ENCODE peak calls at places on chromosomes 11 and 22, in eight cellular contexts. One of them, this sample, is unnamed. For H3K9me3, the result is how much of the 10 kb centered on the place peaks cover.

GRCh38 chr11:69267395-69267805 is 26.6 kb upstream of the MYEOV start:
- DNase-seq in lung: no peak
- DNase-seq in CD4-positive, alpha-beta T cell: no peak
- DNase-seq in sigmoid colon: no peak
- DNase-seq in upper lobe of right lung: peak
- DNase-seq in fibroblast of lung: no peak
- DNase-seq in pancreas: no peak
- DNase-seq in tibial nerve: no peak
- DNase-seq in this sample: no peak

GRCh38 chr22:33758961-33759360 is 161.3 kb downstream of the LARGE1 start:
- DNase-seq in lung: no peak
- DNase-seq in CD4-positive, alpha-beta T cell: no peak
- DNase-seq in sigmoid colon: no peak
- DNase-seq in upper lobe of right lung: no peak
- DNase-seq in fibroblast of lung: no peak
- DNase-seq in pancreas: no peak
- DNase-seq in tibial nerve: no peak
- DNase-seq in this sample: no peak

GRCh38 chr22:33018232-33018864 is 39.8 kb downstream of the SYN3 start:
- DNase-seq in lung: peak
- DNase-seq in CD4-positive, alpha-beta T cell: peak
- DNase-seq in sigmoid colon: no peak
- DNase-seq in upper lobe of right lung: no peak
- DNase-seq in fibroblast of lung: peak
- DNase-seq in pancreas: peak
- DNase-seq in tibial nerve: peak
- DNase-seq in this sample: peak

GRCh38 chr11:124520253-124520854 is 23.1 kb downstream of the OR8B12 start:
- DNase-seq in lung: no peak
- DNase-seq in CD4-positive, alpha-beta T cell: no peak
- DNase-seq in sigmoid colon: no peak
- DNase-seq in upper lobe of right lung: no peak
- DNase-seq in fibroblast of lung: no peak
- DNase-seq in pancreas: no peak
- DNase-seq in tibial nerve: no peak
- DNase-seq in this sample: no peak

GRCh38 chr22:32020117-32020516 is 22.9 kb upstream of the SLC5A1 start:
- DNase-seq in lung: no peak
- DNase-seq in CD4-positive, alpha-beta T cell: no peak
- DNase-seq in sigmoid colon: no peak
- DNase-seq in upper lobe of right lung: no peak
- DNase-seq in fibroblast of lung: peak
- DNase-seq in pancreas: no peak
- DNase-seq in tibial nerve: no peak
- DNase-seq in this sample: no peak

GRCh38 chr22:23226497-23226850 is 46.2 kb downstream of the BCR start:
- DNase-seq in lung: no peak
- DNase-seq in CD4-positive, alpha-beta T cell: no peak
- DNase-seq in sigmoid colon: no peak
- DNase-seq in upper lobe of right lung: no peak
- DNase-seq in fibroblast of lung: peak
- DNase-seq in pancreas: no peak
- DNase-seq in tibial nerve: no peak
- DNase-seq in this sample: no peak

GRCh38 chr11:61955031-61955415 is 4.9 kb downstream of the BEST1 start:
- DNase-seq in lung: peak
- DNase-seq in CD4-positive, alpha-beta T cell: no peak
- DNase-seq in sigmoid colon: peak
- DNase-seq in upper lobe of right lung: peak
- DNase-seq in fibroblast of lung: peak
- DNase-seq in pancreas: peak
- DNase-seq in tibial nerve: peak
- DNase-seq in this sample: peak

GRCh38 chr11:113952070-113952469 is 22.8 kb upstream of the HTR3A start:
- DNase-seq in lung: no peak
- DNase-seq in CD4-positive, alpha-beta T cell: no peak
- DNase-seq in sigmoid colon: no peak
- DNase-seq in upper lobe of right lung: no peak
- DNase-seq in fibroblast of lung: no peak
- DNase-seq in pancreas: no peak
- DNase-seq in tibial nerve: no peak
- DNase-seq in this sample: no peak

GRCh38 chr22:24051028-24051427 is 39.9 kb downstream of the CABIN1 start:
- DNase-seq in lung: no peak
- DNase-seq in CD4-positive, alpha-beta T cell: no peak
- DNase-seq in sigmoid colon: no peak
- DNase-seq in upper lobe of right lung: no peak
- DNase-seq in fibroblast of lung: no peak
- DNase-seq in pancreas: no peak
- DNase-seq in tibial nerve: no peak
- DNase-seq in this sample: no peak

GRCh38 chr11:130103296-130103814 is 33.7 kb downstream of the APLP2 start:
- DNase-seq in lung: no peak
- DNase-seq in CD4-positive, alpha-beta T cell: no peak
- DNase-seq in sigmoid colon: no peak
- DNase-seq in upper lobe of right lung: no peak
- DNase-seq in fibroblast of lung: peak
- DNase-seq in pancreas: no peak
- DNase-seq in tibial nerve: peak
- DNase-seq in this sample: no peak

GRCh38 chr11:111339758-111340388 is 39.2 kb downstream of the POU2AF1 start:
- DNase-seq in lung: no peak
- DNase-seq in CD4-positive, alpha-beta T cell: no peak
- DNase-seq in sigmoid colon: no peak
- DNase-seq in upper lobe of right lung: no peak
- DNase-seq in fibroblast of lung: no peak
- DNase-seq in pancreas: no peak
- DNase-seq in tibial nerve: no peak
- DNase-seq in this sample: no peak

GRCh38 chr11:113394919-113395318 is 7.3 kb downstream of the ANKK1 start:
- DNase-seq in lung: no peak
- DNase-seq in CD4-positive, alpha-beta T cell: no peak
- DNase-seq in sigmoid colon: no peak
- DNase-seq in upper lobe of right lung: no peak
- DNase-seq in fibroblast of lung: no peak
- DNase-seq in pancreas: no peak
- DNase-seq in tibial nerve: no peak
- DNase-seq in this sample: no peak

GRCh38 chr11:118012083-118012669 is 26.0 kb downstream of the IL10RA start:
- DNase-seq in lung: no peak
- DNase-seq in CD4-positive, alpha-beta T cell: no peak
- DNase-seq in sigmoid colon: no peak
- DNase-seq in upper lobe of right lung: peak
- DNase-seq in fibroblast of lung: no peak
- DNase-seq in pancreas: no peak
- DNase-seq in tibial nerve: no peak
- DNase-seq in this sample: no peak

GRCh38 chr11:62054484-62055121 is 69.2 kb upstream of the INCENP start:
- DNase-seq in lung: peak
- DNase-seq in CD4-positive, alpha-beta T cell: no peak
- DNase-seq in sigmoid colon: peak
- DNase-seq in upper lobe of right lung: no peak
- DNase-seq in fibroblast of lung: peak
- DNase-seq in pancreas: no peak
- DNase-seq in tibial nerve: no peak
- DNase-seq in this sample: no peak

GRCh38 chr11:124762077-124762623 is at the start of gene ESAM:
- DNase-seq in lung: peak
- DNase-seq in CD4-positive, alpha-beta T cell: peak
- DNase-seq in sigmoid colon: no peak
- DNase-seq in upper lobe of right lung: peak
- DNase-seq in fibroblast of lung: no peak
- DNase-seq in pancreas: no peak
- DNase-seq in tibial nerve: no peak
- DNase-seq in this sample: no peak

GRCh38 chr11:121829159-121829643 is 286.8 kb downstream of the BLID start:
- DNase-seq in lung: no peak
- DNase-seq in CD4-positive, alpha-beta T cell: no peak
- DNase-seq in sigmoid colon: no peak
- DNase-seq in upper lobe of right lung: no peak
- DNase-seq in fibroblast of lung: peak
- DNase-seq in pancreas: no peak
- DNase-seq in tibial nerve: peak
- DNase-seq in this sample: peak

GRCh38 chr11:19832166-19832750 is 119.6 kb downstream of the NAV2 start:
- DNase-seq in lung: no peak
- DNase-seq in CD4-positive, alpha-beta T cell: no peak
- DNase-seq in sigmoid colon: no peak
- DNase-seq in upper lobe of right lung: no peak
- DNase-seq in fibroblast of lung: no peak
- DNase-seq in pancreas: no peak
- DNase-seq in tibial nerve: no peak
- DNase-seq in this sample: no peak

GRCh38 chr11:6333112-6333511 is 12.8 kb upstream of the CAVIN3 start:
- DNase-seq in lung: no peak
- DNase-seq in CD4-positive, alpha-beta T cell: no peak
- DNase-seq in sigmoid colon: no peak
- DNase-seq in upper lobe of right lung: no peak
- DNase-seq in fibroblast of lung: peak
- DNase-seq in pancreas: no peak
- DNase-seq in tibial nerve: no peak
- DNase-seq in this sample: no peak

GRCh38 chr22:38262051-38262795 is 10.6 kb downstream of the TMEM184B start:
- DNase-seq in lung: peak
- DNase-seq in CD4-positive, alpha-beta T cell: peak
- DNase-seq in sigmoid colon: peak
- DNase-seq in upper lobe of right lung: peak
- DNase-seq in fibroblast of lung: no peak
- DNase-seq in pancreas: peak
- DNase-seq in tibial nerve: no peak
- DNase-seq in this sample: no peak

GRCh38 chr11:11387201-11387600 is 34.2 kb upstream of the CSNK2A3 start:
- DNase-seq in lung: no peak
- DNase-seq in CD4-positive, alpha-beta T cell: no peak
- DNase-seq in sigmoid colon: no peak
- DNase-seq in upper lobe of right lung: no peak
- DNase-seq in fibroblast of lung: no peak
- DNase-seq in pancreas: no peak
- DNase-seq in tibial nerve: no peak
- DNase-seq in this sample: no peak
- H3K9me3 ChIP-seq in lung: under half
- H3K9me3 ChIP-seq in CD4-positive, alpha-beta T cell: under half
- H3K9me3 ChIP-seq in sigmoid colon: under half
- H3K9me3 ChIP-seq in upper lobe of right lung: under half
- H3K9me3 ChIP-seq in fibroblast of lung: under half
- H3K9me3 ChIP-seq in pancreas: under half
- H3K9me3 ChIP-seq in tibial nerve: under half
- H3K9me3 ChIP-seq in this sample: under half

GRCh38 chr11:134389464-134390180 is 22.4 kb downstream of the B3GAT1 start:
- DNase-seq in lung: no peak
- DNase-seq in CD4-positive, alpha-beta T cell: no peak
- DNase-seq in sigmoid colon: no peak
- DNase-seq in upper lobe of right lung: no peak
- DNase-seq in fibroblast of lung: no peak
- DNase-seq in pancreas: no peak
- DNase-seq in tibial nerve: no peak
- DNase-seq in this sample: no peak

GRCh38 chr11:134391656-134392055 is 20.4 kb downstream of the B3GAT1 start:
- DNase-seq in lung: no peak
- DNase-seq in CD4-positive, alpha-beta T cell: no peak
- DNase-seq in sigmoid colon: no peak
- DNase-seq in upper lobe of right lung: no peak
- DNase-seq in fibroblast of lung: no peak
- DNase-seq in pancreas: no peak
- DNase-seq in tibial nerve: no peak
- DNase-seq in this sample: no peak

GRCh38 chr11:134392953-134393615 is 19.0 kb downstream of the B3GAT1 start:
- DNase-seq in lung: no peak
- DNase-seq in CD4-positive, alpha-beta T cell: no peak
- DNase-seq in sigmoid colon: no peak
- DNase-seq in upper lobe of right lung: no peak
- DNase-seq in fibroblast of lung: no peak
- DNase-seq in pancreas: no peak
- DNase-seq in tibial nerve: no peak
- DNase-seq in this sample: no peak

GRCh38 chr11:134390706-134391105 is 21.3 kb downstream of the B3GAT1 start:
- DNase-seq in lung: no peak
- DNase-seq in CD4-positive, alpha-beta T cell: no peak
- DNase-seq in sigmoid colon: no peak
- DNase-seq in upper lobe of right lung: no peak
- DNase-seq in fibroblast of lung: no peak
- DNase-seq in pancreas: no peak
- DNase-seq in tibial nerve: no peak
- DNase-seq in this sample: no peak

GRCh38 chr11:134391170-134391569 is 20.9 kb downstream of the B3GAT1 start:
- DNase-seq in lung: no peak
- DNase-seq in CD4-positive, alpha-beta T cell: no peak
- DNase-seq in sigmoid colon: no peak
- DNase-seq in upper lobe of right lung: no peak
- DNase-seq in fibroblast of lung: no peak
- DNase-seq in pancreas: no peak
- DNase-seq in tibial nerve: no peak
- DNase-seq in this sample: no peak
- TF ChIP-seq CTCF in lung: no peak
- TF ChIP-seq CTCF in CD4-positive, alpha-beta T cell: no peak
- TF ChIP-seq CTCF in sigmoid colon: no peak
- TF ChIP-seq CTCF in upper lobe of right lung: no peak
- TF ChIP-seq CTCF in fibroblast of lung: no peak
- TF ChIP-seq CTCF in pancreas: no peak
- TF ChIP-seq CTCF in tibial nerve: no peak
- TF ChIP-seq CTCF in this sample: no peak

GRCh38 chr22:47775686-47776085 is 1013.2 kb downstream of the TBC1D22A start:
- DNase-seq in lung: no peak
- DNase-seq in CD4-positive, alpha-beta T cell: no peak
- DNase-seq in sigmoid colon: no peak
- DNase-seq in upper lobe of right lung: no peak
- DNase-seq in fibroblast of lung: no peak
- DNase-seq in pancreas: no peak
- DNase-seq in tibial nerve: no peak
- DNase-seq in this sample: no peak
- H3K9me3 ChIP-seq in lung: under half
- H3K9me3 ChIP-seq in CD4-positive, alpha-beta T cell: under half
- H3K9me3 ChIP-seq in sigmoid colon: under half
- H3K9me3 ChIP-seq in upper lobe of right lung: under half
- H3K9me3 ChIP-seq in fibroblast of lung: under half
- H3K9me3 ChIP-seq in pancreas: under half
- H3K9me3 ChIP-seq in tibial nerve: under half
- H3K9me3 ChIP-seq in this sample: under half

GRCh38 chr22:42908082-42908746 is 51.1 kb upstream of the ARFGAP3 start:
- DNase-seq in lung: no peak
- DNase-seq in CD4-positive, alpha-beta T cell: no peak
- DNase-seq in sigmoid colon: no peak
- DNase-seq in upper lobe of right lung: no peak
- DNase-seq in fibroblast of lung: no peak
- DNase-seq in pancreas: no peak
- DNase-seq in tibial nerve: no peak
- DNase-seq in this sample: no peak

GRCh38 chr22:42905702-42906183 is 48.7 kb upstream of the ARFGAP3 start:
- DNase-seq in lung: peak
- DNase-seq in CD4-positive, alpha-beta T cell: no peak
- DNase-seq in sigmoid colon: no peak
- DNase-seq in upper lobe of right lung: peak
- DNase-seq in fibroblast of lung: no peak
- DNase-seq in pancreas: peak
- DNase-seq in tibial nerve: no peak
- DNase-seq in this sample: peak

GRCh38 chr22:42909363-42910058 is 52.4 kb upstream of the ARFGAP3 start:
- DNase-seq in lung: no peak
- DNase-seq in CD4-positive, alpha-beta T cell: no peak
- DNase-seq in sigmoid colon: no peak
- DNase-seq in upper lobe of right lung: no peak
- DNase-seq in fibroblast of lung: no peak
- DNase-seq in pancreas: no peak
- DNase-seq in tibial nerve: no peak
- DNase-seq in this sample: no peak

GRCh38 chr22:42906605-42907338 is 49.7 kb upstream of the ARFGAP3 start:
- DNase-seq in lung: no peak
- DNase-seq in CD4-positive, alpha-beta T cell: no peak
- DNase-seq in sigmoid colon: peak
- DNase-seq in upper lobe of right lung: no peak
- DNase-seq in fibroblast of lung: peak
- DNase-seq in pancreas: no peak
- DNase-seq in tibial nerve: peak
- DNase-seq in this sample: peak

GRCh38 chr22:42907404-42908081 is 50.5 kb upstream of the ARFGAP3 start:
- DNase-seq in lung: no peak
- DNase-seq in CD4-positive, alpha-beta T cell: no peak
- DNase-seq in sigmoid colon: no peak
- DNase-seq in upper lobe of right lung: no peak
- DNase-seq in fibroblast of lung: no peak
- DNase-seq in pancreas: no peak
- DNase-seq in tibial nerve: no peak
- DNase-seq in this sample: no peak
- TF ChIP-seq CTCF in lung: no peak
- TF ChIP-seq CTCF in CD4-positive, alpha-beta T cell: no peak
- TF ChIP-seq CTCF in sigmoid colon: no peak
- TF ChIP-seq CTCF in upper lobe of right lung: no peak
- TF ChIP-seq CTCF in fibroblast of lung: no peak
- TF ChIP-seq CTCF in pancreas: no peak
- TF ChIP-seq CTCF in tibial nerve: no peak
- TF ChIP-seq CTCF in this sample: no peak

This sample was measured in tibial artery.